ENCODE peak calls at places on chromosomes 3 and 15, in nine cellular contexts. O is endothelial cell, R is mucosa of descending colon, L is MCF 10A, Q is mammary epithelial cell, S is fibroblast of lung, N is lower lobe of right lung, V is astrocyte of the cerebellum, F is Caco-2. W is an unnamed sample.

GRCh38 chr3:171977426-171977825 is 62.0 kb upstream of the FNDC3B start:
- DNase-seq in O (no peak), R (no peak), L (no peak), Q (no peak), S (no peak), N (no peak), V (no peak), F (no peak), W (no peak)

GRCh38 chr15:63135804-63136203 is 14.1 kb downstream of the LACTB start:
- DNase-seq in O (no peak), R (no peak), L (peak), Q (peak), S (peak), N (no peak), V (peak), F (no peak), W (no peak)

GRCh38 chr15:66387176-66388056 is 704 bp downstream of the MAP2K1 start:
- DNase-seq in O (peak), R (peak), L (peak), Q (peak), S (peak), N (peak), V (no peak), F (peak), W (peak)

GRCh38 chr15:99474041-99474906 is 91.5 kb upstream of the MEF2A start:
- DNase-seq in O (no peak), R (no peak), L (no peak), Q (no peak), S (no peak), N (peak), V (no peak), F (no peak), W (peak)

GRCh38 chr15:69909719-69910444 is 187.8 kb downstream of the TLE3 start:
- DNase-seq in O (no peak), R (no peak), L (no peak), Q (no peak), S (no peak), N (no peak), V (no peak), F (no peak), W (no peak)

GRCh38 chr3:196931828-196932587 is 10.3 kb downstream of the NCBP2 start:
- DNase-seq in O (no peak), R (no peak), L (no peak), Q (no peak), S (no peak), N (no peak), V (no peak), F (no peak), W (no peak)

GRCh38 chr3:32709346-32709745 is 24.4 kb downstream of the CNOT10 start:
- DNase-seq in O (no peak), R (no peak), L (no peak), Q (no peak), S (no peak), N (no peak), V (no peak), F (no peak), W (no peak)

GRCh38 chr15:78640840-78641733 is at the start of gene CHRNB4:
- DNase-seq in O (peak), R (no peak), L (no peak), Q (no peak), S (no peak), N (no peak), V (no peak), F (no peak), W (peak)

GRCh38 chr15:82742134-82742533 is 32.5 kb upstream of the AP3B2 start:
- DNase-seq in O (no peak), R (no peak), L (peak), Q (peak), S (no peak), N (no peak), V (no peak), F (no peak), W (no peak)

GRCh38 chr3:14791343-14791945 is 27.3 kb upstream of the FGD5 start:
- DNase-seq in O (peak), R (no peak), L (peak), Q (peak), S (peak), N (peak), V (no peak), F (peak), W (peak)

GRCh38 chr3:115996420-115997108 is 373.3 kb downstream of the GAP43 start:
- DNase-seq in O (no peak), R (no peak), L (no peak), Q (no peak), S (no peak), N (no peak), V (peak), F (no peak), W (no peak)

GRCh38 chr15:90889736-90890456 is 5.6 kb downstream of the FES start:
- DNase-seq in O (no peak), R (no peak), L (no peak), Q (no peak), S (no peak), N (no peak), V (no peak), F (no peak), W (no peak)

GRCh38 chr15:53482055-53482454 is 277.4 kb downstream of the WDR72 start:
- DNase-seq in O (no peak), R (no peak), L (no peak), Q (no peak), S (no peak), N (no peak), V (no peak), F (no peak), W (no peak)

GRCh38 chr15:62439543-62440016 is 274.5 kb upstream of the C2CD4B start:
- DNase-seq in O (no peak), R (no peak), L (no peak), Q (no peak), S (peak), N (no peak), V (no peak), F (no peak), W (no peak)

GRCh38 chr15:72168131-72168825 is 29.3 kb downstream of the GRAMD2A start:
- DNase-seq in O (no peak), R (no peak), L (peak), Q (peak), S (peak), N (no peak), V (peak), F (peak), W (no peak)

GRCh38 chr15:71151061-71151460 is 35.8 kb downstream of the THSD4 start:
- DNase-seq in O (no peak), R (no peak), L (peak), Q (peak), S (no peak), N (no peak), V (peak), F (no peak), W (no peak)

GRCh38 chr3:184953396-184953795 is 141.4 kb downstream of the VPS8 start:
- DNase-seq in O (no peak), R (no peak), L (no peak), Q (no peak), S (no peak), N (no peak), V (no peak), F (no peak), W (no peak)

GRCh38 chr3:189773056-189773455 is 141.9 kb downstream of the TP63 start:
- DNase-seq in O (no peak), R (no peak), L (no peak), Q (no peak), S (peak), N (no peak), V (no peak), F (no peak), W (no peak)

GRCh38 chr3:130850044-130850797 is 43.7 kb upstream of the ATP2C1 start:
- DNase-seq in O (peak), R (no peak), L (peak), Q (peak), S (peak), N (no peak), V (peak), F (no peak), W (no peak)

GRCh38 chr3:163548005-163548404 is 1530.3 kb downstream of the SI start:
- DNase-seq in O (no peak), R (no peak), L (no peak), Q (no peak), S (no peak), N (no peak), V (no peak), F (no peak), W (no peak)

GRCh38 chr3:119700269-119700919 is 2.4 kb upstream of the CFAP91 start:
- DNase-seq in O (no peak), R (no peak), L (peak), Q (peak), S (no peak), N (no peak), V (no peak), F (no peak), W (no peak)

GRCh38 chr3:133124511-133124910 is 86.3 kb downstream of the TMEM108 start:
- DNase-seq in O (no peak), R (no peak), L (no peak), Q (no peak), S (no peak), N (no peak), V (peak), F (no peak), W (no peak)

GRCh38 chr3:134761213-134761612 is 33.8 kb upstream of the EPHB1 start:
- DNase-seq in O (no peak), R (no peak), L (no peak), Q (no peak), S (no peak), N (no peak), V (no peak), F (no peak), W (no peak)

GRCh38 chr15:30042556-30042955 is 40.2 kb upstream of the GOLGA8J start:
- DNase-seq in O (no peak), R (no peak), L (no peak), Q (no peak), S (peak), N (no peak), V (peak), F (no peak), W (no peak)

GRCh38 chr3:194879126-194879887 is 193.6 kb downstream of the FAM43A start:
- DNase-seq in O (no peak), R (no peak), L (no peak), Q (no peak), S (no peak), N (peak), V (no peak), F (no peak), W (no peak)

DNA sequence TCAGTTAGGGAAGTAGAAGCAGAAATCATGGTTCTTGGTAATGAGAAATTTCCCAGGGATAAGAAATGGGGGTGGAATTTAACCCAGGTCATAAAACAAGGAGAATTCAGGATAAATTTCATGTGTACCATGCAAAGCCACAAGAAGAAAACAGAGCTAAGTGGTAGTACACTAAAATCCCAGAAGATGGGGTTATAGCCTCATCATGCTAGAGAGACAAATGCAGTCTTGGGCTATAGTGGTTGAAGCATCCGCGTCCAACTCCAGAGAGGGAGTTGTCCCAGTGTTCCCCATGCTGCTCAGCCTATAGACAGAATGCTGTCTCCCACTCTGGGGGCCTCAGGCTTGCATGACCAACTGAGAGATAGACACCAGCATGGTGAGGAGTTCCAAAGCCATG is 36.2 kb upstream of the CLRN1 start:
- DNase-seq in O (no peak), R (no peak), L (peak), Q (peak), S (peak), N (no peak), V (peak), F (no peak), W (no peak)
- TF ChIP-seq CTCF in O (no peak), R (no peak), L (peak), Q (peak), S (peak), N (no peak), V (peak), F (peak), W (no peak)

DNA sequence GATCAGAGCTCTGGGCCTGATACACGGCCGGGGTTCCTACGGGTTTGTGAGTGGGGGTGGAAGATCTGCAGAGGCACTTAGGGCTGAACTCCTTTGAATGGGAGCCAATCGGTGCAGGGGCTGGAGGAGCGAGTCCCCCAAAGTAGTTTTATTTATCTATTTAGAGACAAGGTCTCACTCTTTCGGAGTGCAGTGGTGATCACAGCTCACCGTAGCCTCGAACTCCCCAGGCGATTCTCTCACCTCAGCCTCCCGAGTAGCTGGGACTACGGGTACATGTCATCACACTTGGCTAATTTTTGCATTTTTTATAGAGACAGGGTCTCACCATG is 1.6 kb upstream of the CELSR3 start:
- DNase-seq in O (no peak), R (no peak), L (no peak), Q (no peak), S (no peak), N (no peak), V (no peak), F (no peak), W (no peak)
- TF ChIP-seq CTCF in O (peak), R (peak), L (no peak), Q (no peak), S (no peak), N (peak), V (no peak), F (no peak), W (no peak)

GRCh38 chr3:13461169-13462124 is 18.7 kb upstream of the HDAC11 start:
- DNase-seq in O (peak), R (peak), L (peak), Q (no peak), S (peak), N (peak), V (no peak), F (peak), W (peak)
- TF ChIP-seq CTCF in O (peak), R (peak), L (peak), Q (peak), S (peak), N (peak), V (peak), F (peak), W (peak)

GRCh38 chr3:47381317-47382157 is 716 bp downstream of the PTPN23 start:
- DNase-seq in O (peak), R (peak), L (peak), Q (peak), S (peak), N (peak), V (peak), F (peak), W (peak)

GRCh38 chr3:47379488-47379899 is 1.3 kb upstream of the PTPN23 start:
- DNase-seq in O (no peak), R (peak), L (no peak), Q (no peak), S (no peak), N (no peak), V (no peak), F (no peak), W (no peak)

GRCh38 chr3:47378869-47379268 is 2.0 kb upstream of the PTPN23 start:
- DNase-seq in O (no peak), R (no peak), L (no peak), Q (no peak), S (no peak), N (no peak), V (no peak), F (no peak), W (no peak)

GRCh38 chr3:47380601-47381316 is at the start of gene PTPN23:
- DNase-seq in O (peak), R (peak), L (peak), Q (peak), S (peak), N (peak), V (peak), F (peak), W (peak)

GRCh38 chr3:47380026-47380600 is 708 bp upstream of the PTPN23 start:
- DNase-seq in O (no peak), R (no peak), L (no peak), Q (no peak), S (no peak), N (no peak), V (no peak), F (no peak), W (no peak)
- TF ChIP-seq CTCF in O (no peak), R (no peak), L (no peak), Q (peak), S (no peak), N (no peak), V (no peak), F (no peak), W (no peak)

DNA sequence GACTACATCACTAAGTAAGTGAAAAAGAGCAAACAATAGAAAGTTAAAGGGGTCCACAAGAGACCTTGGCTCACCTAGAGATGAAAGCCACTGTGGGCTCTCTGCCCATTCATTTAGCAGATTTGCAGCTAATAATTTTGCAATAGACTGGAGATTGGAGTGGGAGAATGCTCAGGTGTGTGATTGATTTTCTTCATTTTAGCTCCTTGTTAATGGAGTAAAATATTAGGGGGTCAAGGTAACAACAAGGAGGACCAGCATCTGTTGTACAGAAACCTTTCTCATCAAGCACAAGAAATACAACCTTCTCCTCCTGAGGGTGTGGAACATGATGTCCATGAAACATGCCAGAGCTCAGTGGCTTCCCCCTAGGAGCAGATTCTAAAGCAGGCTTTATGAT is 63.2 kb downstream of the TMEM266 start:
- DNase-seq in O (no peak), R (no peak), L (no peak), Q (no peak), S (no peak), N (no peak), V (no peak), F (no peak), W (no peak)
- TF ChIP-seq CTCF in O (no peak), R (no peak), L (no peak), Q (no peak), S (no peak), N (no peak), V (no peak), F (no peak), W (no peak)

GRCh38 chr3:148128136-148128535 is 569.6 kb upstream of the AGTR1 start:
- DNase-seq in O (no peak), R (no peak), L (no peak), Q (no peak), S (no peak), N (no peak), V (no peak), F (no peak), W (no peak)
- TF ChIP-seq CTCF in O (no peak), R (no peak), L (no peak), Q (no peak), S (no peak), N (no peak), V (no peak), F (no peak), W (no peak)

GRCh38 chr15:92954578-92954977 is 54.5 kb downstream of the CHD2 start:
- DNase-seq in O (no peak), R (no peak), L (peak), Q (no peak), S (no peak), N (no peak), V (no peak), F (no peak), W (no peak)
- TF ChIP-seq CTCF in O (peak), R (no peak), L (peak), Q (peak), S (peak), N (peak), V (peak), F (peak), W (peak)

GRCh38 chr3:107579372-107579771 is 56.6 kb downstream of the BBX start:
- DNase-seq in O (no peak), R (no peak), L (no peak), Q (no peak), S (no peak), N (no peak), V (no peak), F (no peak), W (no peak)

GRCh38 chr3:107578091-107578490 is 55.3 kb downstream of the BBX start:
- DNase-seq in O (no peak), R (no peak), L (no peak), Q (no peak), S (no peak), N (no peak), V (no peak), F (no peak), W (no peak)

GRCh38 chr3:107574650-107575049 is 51.9 kb downstream of the BBX start:
- DNase-seq in O (peak), R (no peak), L (peak), Q (peak), S (peak), N (no peak), V (peak), F (no peak), W (no peak)

GRCh38 chr3:107581230-107581629 is 58.5 kb downstream of the BBX start:
- DNase-seq in O (no peak), R (no peak), L (no peak), Q (no peak), S (no peak), N (no peak), V (no peak), F (no peak), W (no peak)

DNA sequence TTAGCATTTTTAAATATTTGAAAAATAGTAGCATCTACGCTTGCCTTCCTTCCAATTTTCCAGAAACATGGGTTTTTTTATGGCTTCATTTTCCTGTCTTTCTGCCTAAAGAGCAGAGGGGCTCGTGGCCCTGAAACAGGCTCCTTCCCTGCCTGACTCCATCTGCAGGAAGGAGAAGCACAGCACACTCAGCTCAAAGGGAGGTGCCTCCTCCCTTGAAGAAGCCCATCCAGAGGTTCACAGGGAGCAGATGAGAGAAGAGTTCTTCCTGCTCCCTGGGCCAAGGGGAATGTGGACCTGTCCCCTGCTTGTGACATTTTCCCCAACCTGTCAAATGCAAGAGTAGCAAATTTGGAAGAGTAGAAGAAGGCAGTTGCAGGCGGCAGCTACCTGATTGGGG is 55.8 kb downstream of the BBX start:
- DNase-seq in O (peak), R (no peak), L (no peak), Q (no peak), S (no peak), N (no peak), V (no peak), F (no peak), W (no peak)
- TF ChIP-seq CTCF in O (no peak), R (no peak), L (no peak), Q (no peak), S (no peak), N (no peak), V (no peak), F (no peak), W (no peak)

W was measured in glutamatergic neuron.